ENCODE peak calls at places on chromosomes 6 and 20, in six cellular contexts. One of them, this sample, is unnamed.
A peak's percentile ranks its signal among the peaks of the same experiment; 100 is the strongest.

GRCh38 chr20:38149880-38150594 is 15.0 kb downstream of the TGM2 start:
- DNase-seq in kidney: peak; percentile 34
- DNase-seq in MM.1S: no peak
- DNase-seq in astrocyte: no peak
- DNase-seq in mammary epithelial cell: no peak
- DNase-seq in fibroblast of lung: no peak
- DNase-seq in this sample: no peak

GRCh38 chr6:26550250-26550993 is 12.3 kb downstream of the HMGN4 start:
- DNase-seq in fibroblast of lung: peak; percentile 45
- DNase-seq in astrocyte: peak; percentile 21
- DNase-seq in kidney: peak; percentile 86
- DNase-seq in mammary epithelial cell: peak; percentile 16
- DNase-seq in MM.1S: no peak
- DNase-seq in this sample: peak; percentile 96

GRCh38 chr6:106124437-106125423 is 38.6 kb downstream of the PRDM1 start:
- DNase-seq in mammary epithelial cell: no peak
- DNase-seq in fibroblast of lung: no peak
- DNase-seq in MM.1S: peak; percentile 2
- DNase-seq in astrocyte: no peak
- DNase-seq in kidney: no peak
- DNase-seq in this sample: no peak

GRCh38 chr20:63680857-63681608 is 15.4 kb upstream of the TNFRSF6B start:
- DNase-seq in astrocyte: no peak
- DNase-seq in kidney: peak; percentile 67
- DNase-seq in fibroblast of lung: no peak
- DNase-seq in mammary epithelial cell: no peak
- DNase-seq in MM.1S: no peak
- DNase-seq in this sample: no peak

GRCh38 chr6:137808191-137808590 is 58.9 kb upstream of the TNFAIP3 start:
- DNase-seq in kidney: no peak
- DNase-seq in fibroblast of lung: peak; percentile 70
- DNase-seq in mammary epithelial cell: peak; percentile 77
- DNase-seq in astrocyte: peak; percentile 72
- DNase-seq in MM.1S: no peak
- DNase-seq in this sample: no peak

GRCh38 chr20:21396921-21397340 is 395 bp downstream of the NKX2-4 start:
- DNase-seq in kidney: peak; percentile 63
- DNase-seq in astrocyte: no peak
- DNase-seq in MM.1S: no peak
- DNase-seq in fibroblast of lung: no peak
- DNase-seq in mammary epithelial cell: no peak
- DNase-seq in this sample: peak; percentile 76

GRCh38 chr20:25464501-25465204 is 57.2 kb downstream of the GINS1 start:
- DNase-seq in MM.1S: no peak
- DNase-seq in mammary epithelial cell: no peak
- DNase-seq in fibroblast of lung: no peak
- DNase-seq in astrocyte: no peak
- DNase-seq in kidney: no peak
- DNase-seq in this sample: no peak

GRCh38 chr20:34222208-34222607 is 19.0 kb upstream of the ASIP start:
- DNase-seq in fibroblast of lung: peak; percentile 96
- DNase-seq in astrocyte: peak; percentile 96
- DNase-seq in kidney: no peak
- DNase-seq in mammary epithelial cell: peak; percentile 85
- DNase-seq in MM.1S: no peak
- DNase-seq in this sample: no peak

GRCh38 chr20:44319880-44320422 is 8.9 kb upstream of the FITM2 start:
- DNase-seq in MM.1S: peak; percentile 39
- DNase-seq in kidney: no peak
- DNase-seq in fibroblast of lung: peak; percentile 51
- DNase-seq in astrocyte: no peak
- DNase-seq in mammary epithelial cell: no peak
- DNase-seq in this sample: no peak

GRCh38 chr20:51116765-51117686 is 94.1 kb upstream of the KCNG1 start:
- DNase-seq in astrocyte: no peak
- DNase-seq in mammary epithelial cell: no peak
- DNase-seq in fibroblast of lung: no peak
- DNase-seq in kidney: no peak
- DNase-seq in MM.1S: no peak
- DNase-seq in this sample: no peak

GRCh38 chr6:118709859-118710350 is 58.5 kb upstream of the CEP85L start:
- DNase-seq in MM.1S: peak; percentile 85
- DNase-seq in fibroblast of lung: no peak
- DNase-seq in astrocyte: peak; percentile 93
- DNase-seq in kidney: no peak
- DNase-seq in mammary epithelial cell: peak; percentile 82
- DNase-seq in this sample: no peak

GRCh38 chr6:137489410-137490371 is 4.5 kb downstream of the OLIG3 start:
- DNase-seq in mammary epithelial cell: no peak
- DNase-seq in MM.1S: no peak
- DNase-seq in astrocyte: no peak
- DNase-seq in fibroblast of lung: peak; percentile 40
- DNase-seq in kidney: no peak
- DNase-seq in this sample: peak; percentile 73

GRCh38 chr6:168873266-168873665 is 380.4 kb downstream of the THBS2 start:
- DNase-seq in astrocyte: no peak
- DNase-seq in mammary epithelial cell: no peak
- DNase-seq in MM.1S: no peak
- DNase-seq in kidney: no peak
- DNase-seq in fibroblast of lung: no peak
- DNase-seq in this sample: no peak

GRCh38 chr20:20206788-20207187 is 154.5 kb downstream of the CFAP61 start:
- DNase-seq in mammary epithelial cell: no peak
- DNase-seq in fibroblast of lung: no peak
- DNase-seq in kidney: no peak
- DNase-seq in astrocyte: no peak
- DNase-seq in MM.1S: peak; percentile 84
- DNase-seq in this sample: no peak

GRCh38 chr20:10802201-10802600 is 128.4 kb upstream of the JAG1 start:
- DNase-seq in kidney: no peak
- DNase-seq in fibroblast of lung: no peak
- DNase-seq in MM.1S: no peak
- DNase-seq in mammary epithelial cell: no peak
- DNase-seq in astrocyte: peak; percentile 68
- DNase-seq in this sample: no peak

GRCh38 chr6:42226251-42227143 is 8.8 kb upstream of the MRPS10 start:
- DNase-seq in astrocyte: peak; percentile 65
- DNase-seq in fibroblast of lung: peak; percentile 83
- DNase-seq in kidney: peak; percentile 86
- DNase-seq in mammary epithelial cell: peak; percentile 96
- DNase-seq in MM.1S: no peak
- DNase-seq in this sample: peak; percentile 78

GRCh38 chr6:162371133-162371532 is 356.4 kb downstream of the PRKN start:
- DNase-seq in kidney: no peak
- DNase-seq in mammary epithelial cell: no peak
- DNase-seq in MM.1S: no peak
- DNase-seq in fibroblast of lung: no peak
- DNase-seq in astrocyte: no peak
- DNase-seq in this sample: peak; percentile 59

GRCh38 chr6:11785953-11786579 is 7.5 kb upstream of the ADTRP start:
- DNase-seq in MM.1S: peak; percentile 7
- DNase-seq in astrocyte: no peak
- DNase-seq in kidney: no peak
- DNase-seq in fibroblast of lung: no peak
- DNase-seq in mammary epithelial cell: no peak
- DNase-seq in this sample: no peak

GRCh38 chr6:127550403-127550802 is 26.6 kb upstream of the C6orf58 start:
- DNase-seq in astrocyte: peak; percentile 74
- DNase-seq in mammary epithelial cell: peak; percentile 47
- DNase-seq in fibroblast of lung: peak; percentile 59
- DNase-seq in MM.1S: no peak
- DNase-seq in kidney: no peak
- DNase-seq in this sample: no peak

GRCh38 chr6:129641344-129641743 is 68.6 kb downstream of the ARHGAP18 start:
- DNase-seq in astrocyte: peak; percentile 88
- DNase-seq in kidney: no peak
- DNase-seq in MM.1S: no peak
- DNase-seq in mammary epithelial cell: no peak
- DNase-seq in fibroblast of lung: peak; percentile 55
- DNase-seq in this sample: no peak

GRCh38 chr6:144804246-144804790 is 519.2 kb downstream of the UTRN start:
- DNase-seq in astrocyte: no peak
- DNase-seq in MM.1S: no peak
- DNase-seq in fibroblast of lung: no peak
- DNase-seq in kidney: no peak
- DNase-seq in mammary epithelial cell: no peak
- DNase-seq in this sample: no peak

GRCh38 chr6:44237813-44238433 is 9.0 kb upstream of the HSP90AB1 start:
- DNase-seq in astrocyte: no peak
- DNase-seq in mammary epithelial cell: peak; percentile 57
- DNase-seq in fibroblast of lung: peak; percentile 62
- DNase-seq in MM.1S: peak; percentile 69
- DNase-seq in kidney: peak; percentile 92
- DNase-seq in this sample: peak; percentile 90

GRCh38 chr6:80872194-80872950 is 765.9 kb downstream of the BCKDHB start:
- DNase-seq in MM.1S: no peak
- DNase-seq in astrocyte: no peak
- DNase-seq in kidney: no peak
- DNase-seq in fibroblast of lung: peak; percentile 1
- DNase-seq in mammary epithelial cell: no peak
- DNase-seq in this sample: no peak

DNA sequence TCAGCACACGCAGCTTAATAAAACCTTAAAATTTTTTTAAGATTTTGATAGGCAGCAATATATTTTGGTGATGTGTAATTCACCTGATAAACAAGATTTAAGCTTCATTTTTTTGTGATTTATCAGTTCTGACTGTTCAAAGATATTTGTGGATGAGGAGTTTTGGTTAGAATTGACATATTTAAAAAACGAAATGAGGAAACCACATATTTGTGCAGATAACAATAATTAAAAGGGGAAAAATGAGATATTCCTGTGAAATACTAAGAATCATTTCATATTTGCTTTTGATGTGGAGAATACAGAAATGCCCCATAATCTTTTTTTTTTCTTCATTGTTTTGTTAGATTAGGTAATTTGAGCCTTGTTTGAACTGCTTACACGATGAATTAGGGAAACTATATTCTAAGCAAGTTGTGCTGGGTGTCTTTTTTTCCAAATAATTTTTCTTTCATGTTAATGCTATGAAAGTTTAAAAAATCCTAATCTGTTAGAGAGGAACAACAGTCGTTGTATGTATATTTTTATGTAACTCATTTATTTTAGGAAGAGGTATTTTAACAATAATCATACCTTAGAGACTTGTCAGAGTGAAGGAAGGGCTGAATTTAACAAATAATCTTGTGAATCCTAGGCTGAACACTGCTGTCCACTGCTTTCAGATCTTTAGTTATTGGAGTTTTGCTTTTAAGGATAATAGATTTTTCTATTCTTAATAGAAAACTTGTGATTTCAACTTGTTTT is 4.0 kb downstream of the ARID1B start:
- DNase-seq in kidney: no peak
- DNase-seq in astrocyte: no peak
- DNase-seq in fibroblast of lung: no peak
- DNase-seq in MM.1S: no peak
- DNase-seq in mammary epithelial cell: peak; percentile 11
- DNase-seq in this sample: no peak
- H3K4me3 ChIP-seq in kidney: peak overlapping the region; percentile 42
- H3K4me3 ChIP-seq in astrocyte: peak overlapping the region; percentile 93
- H3K4me3 ChIP-seq in fibroblast of lung: peak overlapping the region; percentile 66
- H3K4me3 ChIP-seq in MM.1S: peak overlapping the region; percentile 79
- H3K4me3 ChIP-seq in mammary epithelial cell: peak overlapping the region; percentile 35
- H3K4me3 ChIP-seq in this sample: peak overlapping the region; percentile 84

GRCh38 chr20:35674921-35675320 is 10.2 kb upstream of the CPNE1 start:
- DNase-seq in MM.1S: no peak
- DNase-seq in mammary epithelial cell: no peak
- DNase-seq in astrocyte: no peak
- DNase-seq in kidney: no peak
- DNase-seq in fibroblast of lung: no peak
- DNase-seq in this sample: no peak

GRCh38 chr20:35681953-35682352 is 17.2 kb downstream of the NFS1 start:
- DNase-seq in astrocyte: no peak
- DNase-seq in mammary epithelial cell: no peak
- DNase-seq in MM.1S: no peak
- DNase-seq in fibroblast of lung: no peak
- DNase-seq in kidney: no peak
- DNase-seq in this sample: no peak

GRCh38 chr20:35680464-35681183 is 15.9 kb upstream of the CPNE1 start:
- DNase-seq in MM.1S: no peak
- DNase-seq in mammary epithelial cell: no peak
- DNase-seq in kidney: no peak
- DNase-seq in astrocyte: no peak
- DNase-seq in fibroblast of lung: no peak
- DNase-seq in this sample: no peak
- H3K9ac ChIP-seq in MM.1S: no peak overlapping the region
- H3K9ac ChIP-seq in mammary epithelial cell: no peak overlapping the region
- H3K9ac ChIP-seq in kidney: no peak overlapping the region
- H3K9ac ChIP-seq in astrocyte: no peak overlapping the region
- H3K9ac ChIP-seq in fibroblast of lung: no peak overlapping the region
- H3K9ac ChIP-seq in this sample: no peak overlapping the region

DNA sequence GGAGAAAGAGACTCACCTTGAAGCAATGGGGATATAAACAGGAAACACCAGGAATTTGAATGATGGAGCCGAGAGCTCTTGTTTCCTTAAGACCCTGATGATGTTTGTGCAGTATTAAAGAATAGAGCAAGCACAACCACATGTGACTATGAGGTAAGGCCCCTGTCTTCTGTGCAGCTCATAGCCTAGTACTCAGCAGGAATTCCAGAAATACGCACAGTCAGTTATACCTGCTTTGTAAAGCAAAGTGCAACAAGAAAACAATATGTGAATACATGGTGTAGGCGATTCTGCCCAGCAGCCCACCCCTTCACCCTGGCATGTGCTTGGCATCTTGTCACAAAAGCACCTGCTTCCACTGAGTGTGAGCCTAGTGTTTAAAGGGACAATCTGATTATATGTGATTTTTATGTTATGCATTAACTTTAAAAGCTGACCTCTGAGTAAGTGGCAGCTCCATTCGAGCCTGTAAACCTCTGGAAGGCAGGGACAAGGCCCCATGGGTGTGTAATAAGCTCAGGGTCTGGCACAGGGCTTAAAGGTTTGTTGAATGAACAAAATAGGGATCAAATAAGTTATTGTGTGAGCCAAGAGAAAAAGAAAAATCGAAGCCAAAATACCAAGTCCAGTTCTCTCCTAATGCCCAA is 148.7 kb downstream of the DOK5 start:
- DNase-seq in astrocyte: no peak
- DNase-seq in mammary epithelial cell: no peak
- DNase-seq in fibroblast of lung: no peak
- DNase-seq in MM.1S: no peak
- DNase-seq in kidney: no peak
- DNase-seq in this sample: no peak
- H3K27ac ChIP-seq in astrocyte: no peak overlapping the region
- H3K27ac ChIP-seq in mammary epithelial cell: no peak overlapping the region
- H3K27ac ChIP-seq in fibroblast of lung: no peak overlapping the region
- H3K27ac ChIP-seq in MM.1S: no peak overlapping the region
- H3K27ac ChIP-seq in kidney: no peak overlapping the region
- H3K27ac ChIP-seq in this sample: peak overlapping the region; percentile 86

DNA sequence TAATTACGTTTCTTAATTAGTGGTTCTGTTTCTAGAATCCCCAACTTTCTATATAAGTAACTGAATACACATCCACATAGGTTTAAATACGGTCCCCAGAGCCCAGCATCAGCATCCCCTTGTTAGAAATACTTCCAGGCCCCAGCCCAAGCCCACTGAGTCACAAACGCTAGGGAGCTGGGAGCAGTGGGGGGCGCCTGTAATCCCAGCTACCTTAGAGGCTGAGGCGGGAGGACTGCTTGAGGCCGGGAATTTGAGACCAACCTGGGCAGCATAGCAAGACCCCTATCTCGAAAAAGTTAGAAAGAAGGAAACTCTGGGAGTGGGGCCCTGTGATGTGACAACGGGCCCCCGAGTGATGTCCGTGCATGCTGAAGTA is 1.3 kb upstream of the PPP1R3G start:
- DNase-seq in mammary epithelial cell: no peak
- DNase-seq in MM.1S: no peak
- DNase-seq in kidney: no peak
- DNase-seq in fibroblast of lung: no peak
- DNase-seq in astrocyte: no peak
- DNase-seq in this sample: no peak
- H3K4me3 ChIP-seq in mammary epithelial cell: no peak overlapping the region
- H3K4me3 ChIP-seq in MM.1S: no peak overlapping the region
- H3K4me3 ChIP-seq in kidney: no peak overlapping the region
- H3K4me3 ChIP-seq in fibroblast of lung: no peak overlapping the region
- H3K4me3 ChIP-seq in astrocyte: no peak overlapping the region
- H3K4me3 ChIP-seq in this sample: no peak overlapping the region

This sample was measured in endodermal cell.